ENCODE peak calls at places on chromosomes 6 and 20, in eight cellular contexts. Q is Peyer's patch; J is stimulated activated CD4-positive, alpha-beta T cell treated with anti-CD3 and anti-CD28 coated beads, Interleukin-15, amount 100 ng/mL, for 1 hour; U is DMS53; Z is HTR-8/SVneo; O is stimulated activated CD8-positive, alpha-beta memory T cell treated with anti-CD3 and anti-CD28 coated beads, Interleukin-15, amount 100 ng/mL, for 24 hours; I is hippocampal formation; D is HEK293T. L is an unnamed sample.

GRCh38 chr20:51889466-51889865 is 87.1 kb upstream of the SALL4 start:
- DNase-seq in Q (no peak), J (no peak), U (no peak), Z (no peak), O (no peak), I (no peak), D (no peak), L (no peak)

GRCh38 chr20:38134427-38135281 is 30.4 kb downstream of the TGM2 start:
- DNase-seq in Z (peak; percentile 88), Q (no peak), D (no peak), O (no peak), I (no peak), U (no peak), J (no peak), L (no peak)

GRCh38 chr20:39877792-39878191 is 811.2 kb downstream of the MAFB start:
- DNase-seq in U (no peak), D (no peak), I (no peak), J (no peak), Z (no peak), Q (no peak), O (no peak), L (no peak)

GRCh38 chr6:137353842-137354397 is 134.7 kb upstream of the IFNGR1 start:
- DNase-seq in Q (no peak), J (no peak), Z (no peak), U (peak; percentile 24), D (no peak), I (no peak), O (no peak), L (peak; percentile 58)

GRCh38 chr6:147142684-147143245 is 61.5 kb upstream of the STXBP5 start:
- DNase-seq in D (no peak), O (no peak), U (no peak), I (no peak), J (no peak), Z (no peak), Q (no peak), L (no peak)

GRCh38 chr20:58706975-58707681 is 14.5 kb downstream of the NPEPL1 start:
- DNase-seq in Z (no peak), Q (peak; percentile 39), J (no peak), I (no peak), D (no peak), U (no peak), O (no peak), L (peak; percentile 26)

GRCh38 chr20:17896247-17896723 is 72.3 kb downstream of the SNX5 start:
- DNase-seq in U (no peak), I (no peak), J (no peak), Q (peak; percentile 41), O (no peak), Z (no peak), D (no peak), L (no peak)

GRCh38 chr6:64589961-64590360 is 954.4 kb downstream of the PHF3 start:
- DNase-seq in Q (no peak), O (no peak), Z (no peak), I (no peak), U (no peak), J (no peak), D (no peak), L (no peak)

GRCh38 chr6:156918647-156919046 is 141.5 kb downstream of the ARID1B start:
- DNase-seq in O (no peak), D (no peak), I (no peak), U (no peak), Q (no peak), Z (no peak), J (no peak), L (no peak)

L was measured in left lobe of liver.